ENCODE peak calls at places on chromosomes 16 and 17, in ten cellular contexts. N is right lobe of liver; V is neuronal stem cell; L is CD4-positive, alpha-beta T cell; A is dorsolateral prefrontal cortex; I is RWPE2; M is lower lobe of right lung; B is thoracic aorta; U is CD4-positive, alpha-beta memory T cell; Y is cardiac muscle cell. Q is an unnamed sample.
A peak's percentile ranks its signal among the peaks of the same experiment; 100 is the strongest.

GRCh38 chr17:28725660-28726395 is at the start of gene TLCD1:
- DNase-seq in L (peak; percentile 53), Y (peak; percentile 89), V (peak; percentile 74), B (no peak), M (peak; percentile 84), N (peak; percentile 81), U (peak; percentile 67), I (peak; percentile 90), A (no peak), Q (no peak)

GRCh38 chr17:82228278-82228841 is 482 bp upstream of the SLC16A3 start:
- DNase-seq in A (no peak), Y (peak; percentile 35), B (no peak), L (no peak), M (peak; percentile 88), N (peak; percentile 69), U (peak; percentile 68), V (no peak), I (no peak), Q (no peak)

GRCh38 chr17:41917957-41918391 is 777 bp downstream of the ACLY start:
- DNase-seq in Y (peak; percentile 47), B (no peak), V (no peak), M (peak; percentile 67), I (no peak), N (peak; percentile 74), A (no peak), U (peak; percentile 48), L (peak; percentile 19), Q (peak; percentile 33)

GRCh38 chr17:41917192-41917591 is 1.6 kb downstream of the ACLY start:
- DNase-seq in U (no peak), L (no peak), A (no peak), Y (peak; percentile 56), M (no peak), N (no peak), V (no peak), I (no peak), B (no peak), Q (no peak)

GRCh38 chr16:48613061-48613957 is 3.3 kb upstream of the N4BP1 start:
- DNase-seq in I (no peak), U (peak; percentile 85), L (peak; percentile 56), B (no peak), N (no peak), M (no peak), A (no peak), V (no peak), Y (peak; percentile 73), Q (no peak)

GRCh38 chr17:50651661-50652060 is 17.0 kb downstream of the ABCC3 start:
- DNase-seq in Y (no peak), N (no peak), V (no peak), B (no peak), L (no peak), U (no peak), M (no peak), I (no peak), A (no peak), Q (no peak)

GRCh38 chr17:40443196-40443987 is at the start of gene IGFBP4:
- DNase-seq in V (peak; percentile 72), U (peak; percentile 55), B (no peak), M (peak; percentile 89), Y (peak; percentile 86), I (no peak), L (peak; percentile 57), A (peak; percentile 55), N (peak; percentile 90), Q (no peak)

GRCh38 chr16:22188595-22189442 is 17.3 kb upstream of the EEF2K start:
- DNase-seq in M (peak; percentile 65), Y (peak; percentile 97), L (peak; percentile 47), V (no peak), N (peak; percentile 72), B (peak; percentile 21), U (peak; percentile 81), A (peak; percentile 58), I (no peak), Q (peak; percentile 8)

GRCh38 chr17:3802461-3803307 is 1.7 kb upstream of the ITGAE start:
- DNase-seq in N (peak; percentile 87), I (no peak), V (no peak), A (no peak), L (no peak), B (no peak), Y (peak; percentile 85), U (no peak), M (no peak), Q (no peak)

GRCh38 chr17:35577826-35578194 is 561 bp downstream of the PEX12 start:
- DNase-seq in N (no peak), Y (peak; percentile 16), M (no peak), B (no peak), L (no peak), A (no peak), V (no peak), U (no peak), I (no peak), Q (no peak)
- H3K27ac ChIP-seq in N (peak overlapping the region; percentile 80), Y (peak overlapping the region; percentile 89), M (peak overlapping the region; percentile 93), B (peak overlapping the region; percentile 94), L (peak overlapping the region; percentile 90), A (peak overlapping the region; percentile 95), V (no peak overlapping the region), U (peak overlapping the region; percentile 89), I (peak overlapping the region; percentile 55), Q (peak overlapping the region; percentile 68)

GRCh38 chr17:27539794-27540193 is 83.5 kb downstream of the KSR1 start:
- DNase-seq in B (no peak), I (no peak), A (no peak), Y (no peak), L (no peak), M (no peak), V (no peak), N (no peak), U (no peak), Q (no peak)

GRCh38 chr17:27542841-27543463 is 86.7 kb downstream of the KSR1 start:
- DNase-seq in A (no peak), Y (no peak), V (no peak), B (no peak), I (no peak), U (no peak), L (no peak), M (no peak), N (no peak), Q (no peak)

GRCh38 chr17:27543464-27543856 is 87.2 kb downstream of the KSR1 start:
- DNase-seq in I (no peak), U (no peak), N (no peak), Y (no peak), M (no peak), A (no peak), L (no peak), V (no peak), B (no peak), Q (no peak)

GRCh38 chr17:27540300-27541105 is 84.3 kb downstream of the KSR1 start:
- DNase-seq in I (no peak), Y (peak; percentile 100), M (peak; percentile 94), U (no peak), B (peak; percentile 66), A (no peak), L (no peak), V (no peak), N (peak; percentile 87), Q (no peak)

DNA sequence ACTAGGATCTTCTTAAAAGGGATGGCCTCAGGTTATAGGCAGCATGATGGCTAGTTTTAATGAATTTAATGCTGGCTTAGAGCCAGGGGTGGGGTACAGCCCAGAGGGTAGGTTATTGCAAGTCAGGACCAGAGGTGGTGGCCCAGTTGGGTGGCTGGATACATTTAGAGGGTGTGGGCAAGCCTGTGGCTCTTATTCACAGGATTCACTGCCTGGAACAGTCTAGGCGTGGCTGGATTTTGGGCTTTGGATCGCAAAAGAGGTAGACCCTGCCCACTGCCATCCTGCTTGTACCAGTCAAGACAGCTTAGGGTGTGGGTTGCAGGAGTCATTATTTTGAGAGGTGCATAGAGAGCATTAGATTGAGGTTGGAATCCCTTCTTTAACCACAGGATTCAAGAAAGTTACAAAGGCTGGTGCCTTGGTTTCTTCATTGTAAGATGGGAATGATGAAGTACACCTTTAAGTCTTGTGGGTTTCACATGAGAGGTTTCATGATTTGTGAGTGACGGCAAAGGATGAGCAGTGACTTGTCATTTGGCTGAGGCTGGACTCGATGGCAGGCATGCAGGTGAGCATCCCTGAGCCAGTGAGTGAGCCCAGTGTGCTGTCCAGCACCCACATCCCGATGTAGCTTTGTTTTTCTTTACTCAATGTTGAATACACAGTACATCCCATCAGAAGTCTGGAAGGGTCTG is 85.2 kb downstream of the KSR1 start:
- DNase-seq in N (no peak), B (no peak), M (no peak), U (no peak), Y (no peak), L (no peak), I (no peak), A (no peak), V (no peak), Q (no peak)
- H3K27ac ChIP-seq in N (no peak overlapping the region), B (peak overlapping the region; percentile 53), M (peak overlapping the region; percentile 84), U (no peak overlapping the region), Y (no peak overlapping the region), L (no peak overlapping the region), I (no peak overlapping the region), A (no peak overlapping the region), V (no peak overlapping the region), Q (peak overlapping the region; percentile 88)

GRCh38 chr16:12347365-12347764 is 370.8 kb downstream of the SNX29 start:
- DNase-seq in B (no peak), N (no peak), U (no peak), A (no peak), I (no peak), V (no peak), M (no peak), L (no peak), Y (no peak), Q (no peak)

GRCh38 chr16:12349950-12350842 is 373.7 kb downstream of the SNX29 start:
- DNase-seq in V (no peak), N (no peak), U (no peak), B (no peak), I (no peak), A (no peak), Y (no peak), M (no peak), L (no peak), Q (peak; percentile 73)

GRCh38 chr16:12345349-12345748 is 368.8 kb downstream of the SNX29 start:
- DNase-seq in A (no peak), Y (no peak), U (no peak), B (no peak), I (no peak), L (no peak), N (no peak), M (no peak), V (no peak), Q (no peak)

GRCh38 chr16:12350945-12351344 is 374.4 kb downstream of the SNX29 start:
- DNase-seq in M (no peak), Y (no peak), L (no peak), A (no peak), V (no peak), I (no peak), B (no peak), U (no peak), N (no peak), Q (no peak)

GRCh38 chr16:12348733-12349704 is 372.5 kb downstream of the SNX29 start:
- DNase-seq in U (no peak), Y (no peak), N (no peak), V (no peak), B (no peak), L (no peak), A (no peak), I (no peak), M (no peak), Q (no peak)
- H3K27ac ChIP-seq in U (no peak overlapping the region), Y (no peak overlapping the region), N (no peak overlapping the region), V (no peak overlapping the region), B (no peak overlapping the region), L (no peak overlapping the region), A (no peak overlapping the region), I (no peak overlapping the region), M (no peak overlapping the region), Q (no peak overlapping the region)

DNA sequence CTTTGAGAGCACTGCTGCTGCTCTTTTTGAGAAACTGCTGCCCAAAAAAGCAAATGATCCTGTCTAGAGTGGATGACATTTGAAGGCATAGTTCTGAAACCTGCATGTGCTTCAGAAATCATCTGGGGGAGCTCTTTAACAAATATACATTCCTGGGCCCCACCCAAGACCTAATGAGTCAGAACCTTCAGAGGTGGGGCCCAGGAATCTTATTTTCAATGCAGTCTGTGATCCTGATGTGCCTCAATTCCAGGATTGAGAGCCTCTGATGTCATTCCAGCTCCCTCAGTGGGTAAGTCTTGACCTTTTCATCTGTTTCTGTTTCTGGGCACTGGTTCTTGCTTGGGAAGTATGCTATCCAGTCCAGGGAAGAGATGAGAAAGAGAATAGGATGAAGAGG is 42.3 kb downstream of the HNF1B start:
- DNase-seq in I (no peak), M (no peak), L (no peak), Y (peak; percentile 18), B (no peak), U (no peak), N (no peak), V (no peak), A (no peak), Q (no peak)
- H3K27ac ChIP-seq in I (no peak overlapping the region), M (no peak overlapping the region), L (no peak overlapping the region), Y (no peak overlapping the region), B (no peak overlapping the region), U (no peak overlapping the region), N (no peak overlapping the region), V (no peak overlapping the region), A (no peak overlapping the region), Q (no peak overlapping the region)